ENCODE peak calls at places on chromosomes 3 and 15, in nine cellular contexts. O, F, L, M, X, Z, U, N and W are unnamed samples.

GRCh38 chr3:129481783-129482332 is 41.8 kb downstream of the IFT122 start:
- DNase-seq in O (no peak), F (no peak), L (no peak), M (no peak), X (peak; percentile 43), Z (peak; percentile 95), U (no peak), N (peak; percentile 80), W (peak; percentile 15)

GRCh38 chr3:125587039-125587664 is 8.1 kb downstream of the OSBPL11 start:
- DNase-seq in O (no peak), F (peak; percentile 4), L (no peak), M (no peak), X (no peak), Z (no peak), U (no peak), N (no peak), W (no peak)

GRCh38 chr15:62455441-62455921 is 290.4 kb upstream of the C2CD4B start:
- DNase-seq in O (peak; percentile 71), F (peak; percentile 83), L (peak; percentile 26), M (no peak), X (no peak), Z (no peak), U (no peak), N (no peak), W (no peak)

GRCh38 chr3:177482048-177482741 is 284.9 kb upstream of the TBL1XR1 start:
- DNase-seq in O (no peak), F (peak; percentile 41), L (no peak), M (no peak), X (no peak), Z (no peak), U (no peak), N (no peak), W (no peak)

GRCh38 chr3:101193957-101194356 is 126.4 kb downstream of the IMPG2 start:
- DNase-seq in O (no peak), F (peak; percentile 92), L (no peak), M (no peak), X (no peak), Z (no peak), U (no peak), N (no peak), W (peak; percentile 62)

GRCh38 chr15:75648156-75649000 is 666 bp downstream of the SNX33 start:
- DNase-seq in O (no peak), F (no peak), L (peak; percentile 36), M (no peak), X (no peak), Z (peak; percentile 90), U (no peak), N (peak; percentile 81), W (no peak)

GRCh38 chr3:47578691-47579632 is at the start of gene CSPG5:
- DNase-seq in O (no peak), F (no peak), L (peak; percentile 81), M (no peak), X (peak; percentile 36), Z (no peak), U (no peak), N (peak; percentile 67), W (no peak)

GRCh38 chr3:53288214-53288613 is 32.4 kb upstream of the TKT start:
- DNase-seq in O (no peak), F (no peak), L (no peak), M (no peak), X (no peak), Z (no peak), U (no peak), N (no peak), W (no peak)

GRCh38 chr3:39267631-39268553 is 11.9 kb downstream of the CX3CR1 start:
- DNase-seq in O (no peak), F (no peak), L (no peak), M (no peak), X (peak; percentile 56), Z (peak; percentile 39), U (no peak), N (no peak), W (no peak)

GRCh38 chr3:106457278-106458210 is 588.7 kb upstream of the CBLB start:
- DNase-seq in O (no peak), F (peak; percentile 96), L (peak; percentile 84), M (peak; percentile 34), X (no peak), Z (peak; percentile 87), U (peak; percentile 3), N (no peak), W (peak; percentile 16)

GRCh38 chr3:110750201-110750600 is 321.4 kb upstream of the NECTIN3 start:
- DNase-seq in O (no peak), F (no peak), L (no peak), M (no peak), X (no peak), Z (no peak), U (no peak), N (no peak), W (no peak)

GRCh38 chr3:72263223-72264015 is 478.5 kb upstream of the PROK2 start:
- DNase-seq in O (no peak), F (no peak), L (no peak), M (no peak), X (no peak), Z (no peak), U (no peak), N (no peak), W (no peak)

GRCh38 chr15:39592500-39592899 is 11.6 kb downstream of the THBS1 start:
- DNase-seq in O (no peak), F (peak; percentile 38), L (no peak), M (no peak), X (no peak), Z (no peak), U (no peak), N (no peak), W (no peak)

GRCh38 chr3:187922704-187923393 is 177.6 kb upstream of the BCL6 start:
- DNase-seq in O (no peak), F (peak; percentile 63), L (no peak), M (no peak), X (no peak), Z (no peak), U (no peak), N (no peak), W (no peak)

GRCh38 chr3:190225186-190225692 is 97.0 kb downstream of the CLDN1 start:
- DNase-seq in O (no peak), F (peak; percentile 78), L (no peak), M (peak; percentile 3), X (no peak), Z (no peak), U (no peak), N (no peak), W (peak; percentile 31)

GRCh38 chr3:171972965-171973364 is 66.4 kb upstream of the FNDC3B start:
- DNase-seq in O (no peak), F (no peak), L (no peak), M (no peak), X (no peak), Z (peak; percentile 89), U (no peak), N (no peak), W (no peak)

GRCh38 chr3:14467723-14468620 is 65.6 kb downstream of the SLC6A6 start:
- DNase-seq in O (no peak), F (peak; percentile 50), L (peak; percentile 77), M (peak; percentile 35), X (peak; percentile 17), Z (no peak), U (peak; percentile 5), N (no peak), W (peak; percentile 71)

GRCh38 chr3:40891186-40891585 is 308.1 kb upstream of the CTNNB1 start:
- DNase-seq in O (no peak), F (no peak), L (no peak), M (no peak), X (no peak), Z (peak; percentile 37), U (no peak), N (no peak), W (no peak)

GRCh38 chr3:25426408-25426807 is 1.7 kb upstream of the RARB start:
- DNase-seq in O (no peak), F (no peak), L (no peak), M (no peak), X (no peak), Z (no peak), U (no peak), N (no peak), W (no peak)

GRCh38 chr3:133474251-133474801 is 74.5 kb downstream of the BFSP2 start:
- DNase-seq in O (peak; percentile 72), F (no peak), L (no peak), M (peak; percentile 12), X (no peak), Z (peak; percentile 90), U (no peak), N (no peak), W (no peak)

GRCh38 chr3:135851201-135852061 is 114.1 kb upstream of the PPP2R3A start:
- DNase-seq in O (no peak), F (peak; percentile 19), L (no peak), M (no peak), X (no peak), Z (no peak), U (no peak), N (no peak), W (no peak)

GRCh38 chr15:78018968-78019644 is 58.4 kb downstream of the TBC1D2B start:
- DNase-seq in O (no peak), F (no peak), L (no peak), M (no peak), X (no peak), Z (peak; percentile 77), U (peak; percentile 35), N (no peak), W (no peak)

GRCh38 chr15:70775160-70775559 is 11.8 kb upstream of the UACA start:
- DNase-seq in O (no peak), F (peak; percentile 80), L (no peak), M (no peak), X (no peak), Z (no peak), U (no peak), N (no peak), W (peak; percentile 62)

GRCh38 chr3:185658504-185658912 is 72.4 kb downstream of the SENP2 start:
- DNase-seq in O (no peak), F (peak; percentile 97), L (no peak), M (no peak), X (no peak), Z (peak; percentile 94), U (no peak), N (peak; percentile 75), W (peak; percentile 92)

GRCh38 chr15:64861960-64862359 is 20.2 kb downstream of the PLEKHO2 start:
- DNase-seq in O (no peak), F (no peak), L (no peak), M (no peak), X (no peak), Z (no peak), U (no peak), N (no peak), W (no peak)

GRCh38 chr3:190807719-190808375 is 54.6 kb downstream of the GMNC start:
- DNase-seq in O (peak; percentile 84), F (no peak), L (no peak), M (peak; percentile 8), X (no peak), Z (peak; percentile 85), U (no peak), N (peak; percentile 76), W (no peak)

GRCh38 chr3:66577804-66578203 is 77.0 kb upstream of the LRIG1 start:
- DNase-seq in O (no peak), F (no peak), L (peak; percentile 10), M (peak; percentile 39), X (no peak), Z (no peak), U (no peak), N (no peak), W (no peak)

GRCh38 chr3:79030157-79030556 is 737.6 kb downstream of the ROBO1 start:
- DNase-seq in O (no peak), F (no peak), L (no peak), M (no peak), X (no peak), Z (no peak), U (no peak), N (no peak), W (no peak)

GRCh38 chr3:16119887-16120286 is 54.6 kb upstream of the GALNT15 start:
- DNase-seq in O (no peak), F (no peak), L (no peak), M (no peak), X (no peak), Z (no peak), U (no peak), N (no peak), W (no peak)

GRCh38 chr3:110881069-110881468 is 190.5 kb upstream of the NECTIN3 start:
- DNase-seq in O (no peak), F (peak; percentile 64), L (peak; percentile 63), M (peak; percentile 4), X (no peak), Z (peak; percentile 81), U (no peak), N (peak; percentile 47), W (peak; percentile 72)

GRCh38 chr15:98155356-98155755 is 194.9 kb downstream of the ARRDC4 start:
- DNase-seq in O (no peak), F (no peak), L (no peak), M (no peak), X (no peak), Z (no peak), U (no peak), N (no peak), W (peak; percentile 55)